ENCODE peak calls at places on chromosomes 11 and 22, in seven cellular contexts. Q, C, K, Z, B, U and F are unnamed samples.

GRCh38 chr22:48222742-48223487 is 1460.5 kb downstream of the TBC1D22A start:
- DNase-seq in Q (no peak), C (no peak), K (no peak), Z (no peak), B (no peak), U (no peak), F (no peak)

GRCh38 chr22:29916007-29916544 is 33.1 kb downstream of the MTMR3 start:
- DNase-seq in Q (no peak), C (no peak), K (peak; percentile 31), Z (no peak), B (no peak), U (no peak), F (no peak)

GRCh38 chr11:46676436-46677158 is 23.8 kb downstream of the ARHGAP1 start:
- DNase-seq in Q (no peak), C (peak; percentile 58), K (no peak), Z (no peak), B (no peak), U (no peak), F (no peak)

GRCh38 chr22:49322861-49323622 is 504.6 kb downstream of the BRD1 start:
- DNase-seq in Q (no peak), C (peak; percentile 25), K (no peak), Z (peak; percentile 18), B (no peak), U (no peak), F (no peak)

GRCh38 chr11:44133335-44133946 is 38.0 kb downstream of the EXT2 start:
- DNase-seq in Q (no peak), C (no peak), K (peak; percentile 21), Z (no peak), B (no peak), U (no peak), F (no peak)

GRCh38 chr22:31488988-31489617 is 539 bp downstream of the EIF4ENIF1 start:
- DNase-seq in Q (peak; percentile 5), C (peak; percentile 74), K (peak; percentile 23), Z (no peak), B (peak; percentile 44), U (peak; percentile 46), F (peak; percentile 29)

GRCh38 chr11:37502202-37502601 is 904.2 kb upstream of the RAG2 start:
- DNase-seq in Q (no peak), C (no peak), K (no peak), Z (no peak), B (no peak), U (no peak), F (no peak)

GRCh38 chr11:1640076-1640946 is 10.7 kb downstream of the KRTAP5-5 start:
- DNase-seq in Q (no peak), C (no peak), K (no peak), Z (no peak), B (peak; percentile 29), U (peak; percentile 39), F (no peak)

GRCh38 chr11:32325725-32326124 is 109.6 kb downstream of the WT1 start:
- DNase-seq in Q (no peak), C (no peak), K (no peak), Z (no peak), B (no peak), U (no peak), F (no peak)

GRCh38 chr22:41300661-41301060 is 664 bp upstream of the ZC3H7B start:
- DNase-seq in Q (no peak), C (no peak), K (no peak), Z (no peak), B (no peak), U (no peak), F (no peak)

GRCh38 chr11:1531961-1532586 is 40.0 kb downstream of the DUSP8 start:
- DNase-seq in Q (no peak), C (no peak), K (peak; percentile 84), Z (no peak), B (no peak), U (no peak), F (no peak)

GRCh38 chr22:48366591-48366990 is 1461.1 kb downstream of the BRD1 start:
- DNase-seq in Q (no peak), C (no peak), K (no peak), Z (no peak), B (no peak), U (no peak), F (no peak)

GRCh38 chr22:21444701-21445436 is 22.3 kb upstream of the TMEM191C start:
- DNase-seq in Q (no peak), C (peak; percentile 52), K (no peak), Z (peak; percentile 35), B (no peak), U (no peak), F (no peak)

GRCh38 chr11:45093761-45094455 is 52.5 kb upstream of the PRDM11 start:
- DNase-seq in Q (no peak), C (no peak), K (no peak), Z (peak; percentile 30), B (no peak), U (no peak), F (no peak)

GRCh38 chr11:86743223-86744118 is 56.9 kb upstream of the PRSS23 start:
- DNase-seq in Q (no peak), C (no peak), K (peak; percentile 98), Z (peak; percentile 56), B (peak; percentile 66), U (no peak), F (peak; percentile 8)

GRCh38 chr11:28086569-28086968 is 21.4 kb downstream of the KIF18A start:
- DNase-seq in Q (no peak), C (no peak), K (no peak), Z (no peak), B (no peak), U (no peak), F (no peak)

GRCh38 chr11:62012451-62013265 is 45.2 kb upstream of the FTH1 start:
- DNase-seq in Q (no peak), C (peak; percentile 57), K (peak; percentile 94), Z (no peak), B (no peak), U (no peak), F (no peak)

GRCh38 chr22:44181033-44181911 is 547 bp downstream of the PARVG start:
- DNase-seq in Q (peak; percentile 54), C (peak; percentile 76), K (peak; percentile 59), Z (no peak), B (peak; percentile 75), U (peak; percentile 84), F (peak; percentile 53)

GRCh38 chr11:47148903-47149535 is 27.7 kb downstream of the ARFGAP2 start:
- DNase-seq in Q (no peak), C (no peak), K (peak; percentile 32), Z (no peak), B (no peak), U (no peak), F (no peak)

GRCh38 chr11:133999355-133999754 is 42.6 kb upstream of the IGSF9B start:
- DNase-seq in Q (no peak), C (no peak), K (no peak), Z (no peak), B (no peak), U (no peak), F (no peak)

GRCh38 chr11:44833869-44834452 is 107.2 kb downstream of the TSPAN18 start:
- DNase-seq in Q (no peak), C (no peak), K (no peak), Z (no peak), B (no peak), U (no peak), F (no peak)

GRCh38 chr22:16915711-16916110 is 90.5 kb upstream of the XKR3 start:
- DNase-seq in Q (no peak), C (no peak), K (peak; percentile 13), Z (no peak), B (peak; percentile 36), U (no peak), F (no peak)

GRCh38 chr11:59207988-59208432 is 4.7 kb downstream of the MPEG1 start:
- DNase-seq in Q (no peak), C (no peak), K (peak; percentile 51), Z (no peak), B (peak; percentile 33), U (peak; percentile 43), F (peak; percentile 25)

GRCh38 chr11:2271327-2272240 is 1.2 kb upstream of the ASCL2 start:
- DNase-seq in Q (no peak), C (peak; percentile 64), K (no peak), Z (peak; percentile 42), B (no peak), U (no peak), F (no peak)

GRCh38 chr11:111935331-111936044 is 1.7 kb upstream of the DIXDC1 start:
- DNase-seq in Q (no peak), C (no peak), K (no peak), Z (no peak), B (peak; percentile 10), U (no peak), F (no peak)

GRCh38 chr11:27281276-27281675 is 81.7 kb downstream of the CCDC34 start:
- DNase-seq in Q (no peak), C (no peak), K (peak; percentile 3), Z (no peak), B (no peak), U (no peak), F (no peak)

GRCh38 chr11:67271548-67272284 is 5.4 kb downstream of the GRK2 start:
- DNase-seq in Q (peak; percentile 34), C (peak; percentile 67), K (no peak), Z (no peak), B (peak; percentile 84), U (peak; percentile 72), F (peak; percentile 53)

GRCh38 chr22:46972901-46973831 is 210.7 kb downstream of the TBC1D22A start:
- DNase-seq in Q (no peak), C (no peak), K (no peak), Z (no peak), B (no peak), U (no peak), F (no peak)

GRCh38 chr11:76025817-76026216 is 180.5 kb downstream of the WNT11 start:
- DNase-seq in Q (no peak), C (no peak), K (no peak), Z (no peak), B (no peak), U (no peak), F (no peak)

GRCh38 chr11:77372736-77373135 is 71.2 kb upstream of the GDPD4 start:
- DNase-seq in Q (no peak), C (no peak), K (no peak), Z (no peak), B (no peak), U (no peak), F (no peak)

GRCh38 chr22:27531782-27532530 is 269.6 kb downstream of the MN1 start:
- DNase-seq in Q (no peak), C (no peak), K (peak; percentile 78), Z (no peak), B (no peak), U (no peak), F (no peak)

GRCh38 chr11:78564037-78564888 is 10.4 kb downstream of the NARS2 start:
- DNase-seq in Q (no peak), C (no peak), K (peak; percentile 62), Z (peak; percentile 53), B (peak; percentile 42), U (peak; percentile 52), F (no peak)

GRCh38 chr22:48870436-48870835 is 957.2 kb downstream of the BRD1 start:
- DNase-seq in Q (no peak), C (peak; percentile 30), K (no peak), Z (no peak), B (no peak), U (no peak), F (no peak)